ENCODE peak calls at places on chromosome 16, in nine cellular contexts. W is breast epithelium, T is cardiac muscle cell, M is mucosa of descending colon, P is choroid plexus epithelial cell, Y is epithelial cell of esophagus, A is left ventricle myocardium inferior, G is fibroblast of lung, B is Caco-2. H is an unnamed sample.

GRCh38 chr16:19696312-19696711 is 21.7 kb downstream of the KNOP1 start:
- DNase-seq in Y (peak), G (peak), P (peak), T (no peak), M (peak), B (no peak), W (peak), A (peak), H (peak)

GRCh38 chr16:27402964-27403600 is 1.1 kb downstream of the IL21R start:
- DNase-seq in T (no peak), G (no peak), Y (no peak), A (no peak), B (no peak), P (no peak), W (no peak), M (no peak), H (no peak)

GRCh38 chr16:22198547-22199293 is 7.4 kb upstream of the EEF2K start:
- DNase-seq in P (no peak), Y (peak), M (no peak), W (no peak), A (no peak), B (no peak), G (peak), T (no peak), H (no peak)

GRCh38 chr16:57627184-57627871 is 1.1 kb upstream of the ADGRG1 start:
- DNase-seq in G (peak), A (no peak), M (no peak), P (peak), B (no peak), T (peak), Y (peak), W (peak), H (no peak)

GRCh38 chr16:86568677-86569623 is 2.3 kb downstream of the FOXC2 start:
- DNase-seq in M (no peak), Y (no peak), B (no peak), P (peak), T (no peak), W (no peak), G (no peak), A (no peak), H (no peak)

GRCh38 chr16:67372664-67373063 is 20.6 kb downstream of the TPPP3 start:
- DNase-seq in P (peak), Y (peak), B (no peak), A (no peak), G (peak), T (no peak), W (no peak), M (no peak), H (no peak)

GRCh38 chr16:72840591-72841381 is 207.1 kb downstream of the ZFHX3 start:
- DNase-seq in M (no peak), B (no peak), W (no peak), A (no peak), Y (no peak), T (no peak), P (no peak), G (peak), H (no peak)

GRCh38 chr16:28168991-28169554 is 42.7 kb downstream of the XPO6 start:
- DNase-seq in B (no peak), A (no peak), Y (no peak), G (no peak), T (no peak), W (no peak), M (no peak), P (no peak), H (no peak)

GRCh38 chr16:27455700-27456099 is 53.7 kb downstream of the IL21R start:
- DNase-seq in A (no peak), P (peak), G (no peak), M (no peak), T (no peak), Y (peak), B (no peak), W (no peak), H (no peak)

GRCh38 chr16:12503201-12503600 is 300.5 kb downstream of the CPPED1 start:
- DNase-seq in T (no peak), W (no peak), P (no peak), B (no peak), Y (no peak), G (no peak), M (no peak), A (no peak), H (no peak)

GRCh38 chr16:70298988-70299938 is at the start of gene DDX19B:
- DNase-seq in T (peak), M (peak), A (peak), W (peak), P (peak), B (peak), Y (peak), G (peak), H (peak)

GRCh38 chr16:69711115-69711740 is 15.1 kb downstream of the NQO1 start:
- DNase-seq in B (no peak), A (no peak), Y (peak), W (peak), M (peak), T (no peak), P (peak), G (no peak), H (no peak)

GRCh38 chr16:9138731-9139501 is 47.5 kb downstream of the HAPSTR1 start:
- DNase-seq in P (peak), M (peak), G (peak), A (peak), Y (peak), B (peak), W (peak), T (peak), H (no peak)

GRCh38 chr16:52577130-52577706 is 30.3 kb upstream of the TOX3 start:
- DNase-seq in M (no peak), A (no peak), G (no peak), B (no peak), T (no peak), Y (no peak), W (no peak), P (no peak), H (no peak)

GRCh38 chr16:8530756-8531155 is 59.6 kb downstream of the TMEM114 start:
- DNase-seq in P (no peak), B (no peak), G (no peak), T (no peak), Y (no peak), W (no peak), M (no peak), A (no peak), H (no peak)

GRCh38 chr16:48537275-48537674 is 72.7 kb downstream of the N4BP1 start:
- DNase-seq in Y (peak), W (no peak), G (no peak), B (no peak), P (no peak), M (no peak), T (no peak), A (no peak), H (no peak)

GRCh38 chr16:79393121-79393520 is 207.4 kb downstream of the MAF start:
- DNase-seq in W (no peak), M (no peak), A (no peak), B (no peak), G (no peak), P (no peak), T (peak), Y (no peak), H (no peak)

GRCh38 chr16:11315499-11315898 is 29.8 kb upstream of the RMI2 start:
- DNase-seq in A (no peak), T (no peak), W (no peak), P (peak), Y (peak), M (no peak), B (peak), G (peak), H (no peak)

GRCh38 chr16:3642397-3643094 is 11.9 kb upstream of the DNASE1 start:
- DNase-seq in M (peak), A (no peak), W (peak), P (peak), G (no peak), T (peak), B (peak), Y (peak), H (no peak)

GRCh38 chr16:12453832-12454231 is 349.9 kb downstream of the CPPED1 start:
- DNase-seq in P (no peak), M (no peak), W (no peak), T (no peak), G (no peak), A (no peak), Y (no peak), B (no peak), H (no peak)

GRCh38 chr16:21263640-21264211 is 14.4 kb downstream of the CRYM start:
- DNase-seq in M (peak), G (peak), A (no peak), B (no peak), W (no peak), Y (no peak), P (no peak), T (no peak), H (no peak)

GRCh38 chr16:89135166-89135565 is 36.4 kb upstream of the CDH15 start:
- DNase-seq in W (no peak), M (no peak), T (no peak), P (no peak), B (no peak), G (no peak), A (peak), Y (no peak), H (no peak)

GRCh38 chr16:17273142-17273561 is 197.6 kb downstream of the XYLT1 start:
- DNase-seq in T (no peak), A (no peak), G (peak), P (peak), W (no peak), M (no peak), B (no peak), Y (peak), H (no peak)

GRCh38 chr16:47139561-47140185 is 4.1 kb downstream of the NETO2 start:
- DNase-seq in W (no peak), B (no peak), A (no peak), M (no peak), Y (peak), P (peak), G (peak), T (no peak), H (no peak)

GRCh38 chr16:64657316-64658011 is 464.4 kb downstream of the CDH11 start:
- DNase-seq in P (peak), M (no peak), T (no peak), B (no peak), W (no peak), G (no peak), A (no peak), Y (peak), H (no peak)

GRCh38 chr16:17921357-17921978 is 415.1 kb downstream of the NPIPA8 start:
- DNase-seq in M (peak), W (no peak), A (no peak), Y (peak), T (peak), B (peak), G (no peak), P (no peak), H (no peak)

GRCh38 chr16:66309409-66309808 is 57.1 kb upstream of the CDH5 start:
- DNase-seq in A (no peak), T (no peak), Y (no peak), P (no peak), G (no peak), M (no peak), W (no peak), B (no peak), H (no peak)

GRCh38 chr16:74862743-74863244 is 88.2 kb upstream of the FA2H start:
- DNase-seq in Y (peak), G (peak), B (peak), T (peak), P (peak), W (no peak), M (peak), A (no peak), H (no peak)

GRCh38 chr16:1455190-1456171 is 11.1 kb upstream of the CCDC154 start:
- DNase-seq in W (no peak), A (no peak), T (no peak), Y (no peak), B (no peak), M (no peak), G (no peak), P (no peak), H (no peak)

GRCh38 chr16:1452530-1452929 is 8.2 kb upstream of the CCDC154 start:
- DNase-seq in B (no peak), A (no peak), Y (no peak), T (no peak), P (no peak), M (no peak), G (no peak), W (no peak), H (no peak)

GRCh38 chr16:1451702-1452392 is 7.5 kb upstream of the CCDC154 start:
- DNase-seq in A (no peak), W (no peak), Y (no peak), M (no peak), T (no peak), P (no peak), G (no peak), B (no peak), H (no peak)

GRCh38 chr16:1454561-1454960 is 10.2 kb upstream of the CCDC154 start:
- DNase-seq in T (no peak), B (no peak), Y (no peak), G (no peak), M (no peak), W (no peak), P (no peak), A (no peak), H (no peak)

GRCh38 chr16:1453316-1453715 is 9.0 kb upstream of the CCDC154 start:
- DNase-seq in W (no peak), G (no peak), Y (no peak), T (no peak), B (no peak), A (no peak), M (no peak), P (no peak), H (no peak)
- TF ChIP-seq CTCF in W (no peak), G (no peak), Y (no peak), T (no peak), B (no peak), A (no peak), M (no peak), P (no peak), H (no peak)

DNA sequence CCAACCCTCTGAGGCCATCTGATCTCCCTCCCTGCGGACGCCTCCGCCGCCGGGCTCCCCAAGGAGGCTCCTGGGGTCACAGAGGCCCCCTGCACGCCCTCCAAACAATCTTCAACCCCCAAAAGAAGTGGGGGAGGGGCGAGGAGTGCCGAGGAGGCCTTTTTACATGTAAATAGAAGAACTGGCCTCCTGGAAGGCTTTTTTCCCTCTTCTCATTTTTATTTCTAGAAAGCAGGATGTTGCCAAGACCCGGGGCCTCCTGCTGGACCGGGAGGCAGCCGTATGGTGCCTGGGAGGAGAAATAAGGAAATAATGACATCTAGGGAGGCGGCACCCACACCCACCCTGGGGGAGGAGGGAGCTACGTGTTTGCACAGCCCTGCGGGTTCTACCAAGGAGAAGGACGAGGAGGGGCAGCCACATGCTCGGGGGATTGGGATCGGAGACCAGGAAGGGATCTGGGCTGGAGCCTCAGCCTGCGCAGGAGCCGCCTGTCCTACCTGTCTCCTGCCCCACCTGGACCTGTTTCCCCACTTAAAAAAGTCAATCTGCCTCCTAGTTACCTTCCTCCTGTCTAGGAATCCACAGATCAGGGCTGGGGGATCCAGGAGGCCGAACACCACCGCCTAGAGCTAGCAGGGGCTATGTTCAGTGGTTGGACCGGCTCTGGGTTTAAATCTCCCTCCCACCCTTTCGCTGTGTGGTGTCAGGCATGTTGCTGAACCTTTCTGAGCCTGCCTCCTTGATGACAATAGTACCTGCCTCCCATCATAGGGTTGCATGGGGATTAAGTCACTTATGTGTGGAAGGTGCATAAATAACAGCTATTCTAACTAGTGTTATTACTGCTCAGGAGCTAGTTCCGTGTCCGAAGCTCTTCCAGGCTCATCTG is 175.7 kb upstream of the GSE1 start:
- DNase-seq in A (no peak), W (peak), P (peak), B (peak), G (peak), T (no peak), M (peak), Y (peak), H (no peak)
- H3K4me3 ChIP-seq in A (peak), W (peak), P (no peak), B (peak), G (no peak), T (no peak), M (no peak), Y (no peak), H (no peak)

GRCh38 chr16:82625066-82625968 is 1.5 kb upstream of the CDH13 start:
- DNase-seq in G (no peak), P (no peak), W (no peak), M (no peak), T (no peak), A (no peak), Y (no peak), B (no peak), H (no peak)
- TF ChIP-seq CTCF in G (no peak), P (no peak), W (no peak), M (no peak), T (no peak), A (no peak), Y (peak), B (no peak), H (no peak)

GRCh38 chr16:62638964-62639861 is 603.0 kb upstream of the CDH8 start:
- DNase-seq in B (no peak), A (no peak), P (no peak), G (no peak), Y (no peak), W (no peak), T (no peak), M (no peak), H (no peak)
- H3K4me3 ChIP-seq in B (no peak), A (no peak), P (no peak), G (no peak), Y (no peak), W (no peak), T (no peak), M (no peak), H (no peak)

GRCh38 chr16:80716564-80717139 is 87.7 kb downstream of the CDYL2 start:
- DNase-seq in T (no peak), P (no peak), G (no peak), Y (no peak), M (no peak), W (no peak), A (no peak), B (no peak), H (no peak)

GRCh38 chr16:80717611-80718010 is 86.8 kb downstream of the CDYL2 start:
- DNase-seq in P (no peak), G (no peak), W (no peak), T (no peak), M (no peak), B (no peak), A (no peak), Y (no peak), H (no peak)

GRCh38 chr16:80720759-80721470 is 83.5 kb downstream of the CDYL2 start:
- DNase-seq in P (peak), T (peak), A (no peak), G (no peak), M (no peak), Y (peak), W (no peak), B (no peak), H (no peak)

GRCh38 chr16:80718480-80719220 is 85.7 kb downstream of the CDYL2 start:
- DNase-seq in G (no peak), A (no peak), P (peak), M (peak), B (no peak), T (peak), Y (peak), W (peak), H (no peak)

DNA sequence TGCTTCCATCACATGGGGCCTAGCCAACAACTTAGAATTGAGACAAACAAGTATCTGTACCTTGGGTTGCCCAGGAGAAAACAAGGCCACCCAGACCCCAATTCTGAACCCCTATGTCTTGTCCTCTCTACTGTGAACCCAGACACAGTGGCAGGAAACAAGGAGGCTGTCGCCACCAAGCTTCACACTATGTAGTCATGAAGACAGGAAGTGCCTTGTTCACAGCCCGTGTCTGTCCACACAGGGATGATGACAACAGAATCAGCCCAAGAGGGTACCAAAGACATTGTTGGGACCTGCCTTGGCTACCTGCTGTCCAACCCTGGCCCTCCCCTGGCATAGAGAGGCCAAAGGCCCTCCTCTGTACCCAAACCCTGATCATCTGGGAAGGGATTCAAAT is 84.8 kb downstream of the CDYL2 start:
- DNase-seq in W (no peak), Y (no peak), M (no peak), P (no peak), T (no peak), B (no peak), G (no peak), A (no peak), H (no peak)
- TF ChIP-seq CTCF in W (no peak), Y (no peak), M (no peak), P (no peak), T (no peak), B (no peak), G (no peak), A (no peak), H (no peak)

H was measured in esophagus squamous epithelium.